ENCODE peak calls at places on chromosomes 4 and X, in four cellular contexts. C, R, T and F are unnamed samples.

GRCh38 chr4:138182838-138183426 is 59.2 kb downstream of the SLC7A11 start:
- DNase-seq in C (no peak), R (peak; percentile 15), T (peak; percentile 54), F (peak; percentile 82)

GRCh38 chr4:3372933-3373465 is 68.8 kb upstream of the HGFAC start:
- DNase-seq in C (peak; percentile 44), R (no peak), T (no peak), F (no peak)

GRCh38 chr4:87209696-87210095 is 10.7 kb downstream of the KLHL8 start:
- DNase-seq in C (no peak), R (peak; percentile 36), T (peak; percentile 19), F (no peak)

GRCh38 chr4:7964459-7964858 is 24.8 kb upstream of the AFAP1 start:
- DNase-seq in C (no peak), R (no peak), T (no peak), F (no peak)

GRCh38 chr4:8410641-8411271 is 29.8 kb downstream of the ACOX3 start:
- DNase-seq in C (no peak), R (no peak), T (peak; percentile 60), F (peak; percentile 62)

GRCh38 chr4:140308366-140309123 is 64.9 kb upstream of the SCOC start:
- DNase-seq in C (no peak), R (no peak), T (peak; percentile 77), F (peak; percentile 85)

GRCh38 chr4:79626102-79626501 is 218.1 kb upstream of the GK2 start:
- DNase-seq in C (no peak), R (no peak), T (no peak), F (no peak)

GRCh38 chr4:171896426-171896825 is 83.2 kb downstream of the GALNTL6 start:
- DNase-seq in C (no peak), R (no peak), T (no peak), F (no peak)

GRCh38 chr4:11635336-11635735 is 206.6 kb upstream of the HS3ST1 start:
- DNase-seq in C (no peak), R (no peak), T (no peak), F (peak; percentile 55)

GRCh38 chr4:5785806-5786680 is 75.0 kb downstream of the EVC start:
- DNase-seq in C (peak; percentile 0), R (no peak), T (peak; percentile 38), F (peak; percentile 89)

GRCh38 chr4:1895971-1896657 is 24.9 kb downstream of the NSD2 start:
- DNase-seq in C (no peak), R (no peak), T (no peak), F (no peak)

GRCh38 chr4:11469900-11470708 is 41.4 kb upstream of the HS3ST1 start:
- DNase-seq in C (no peak), R (peak; percentile 21), T (no peak), F (no peak)

GRCh38 chr4:123649644-123650356 is 253.2 kb downstream of the SPRY1 start:
- DNase-seq in C (no peak), R (no peak), T (peak; percentile 38), F (peak; percentile 96)

GRCh38 chrX:136168929-136169735 is 21.8 kb downstream of the FHL1 start:
- DNase-seq in C (no peak), R (no peak), T (peak; percentile 89), F (peak; percentile 91)

GRCh38 chr4:170226288-170226687 is 136.5 kb upstream of the AADAT start:
- DNase-seq in C (no peak), R (no peak), T (no peak), F (no peak)

GRCh38 chrX:17553451-17553850 is 178.5 kb downstream of the NHS start:
- DNase-seq in C (peak; percentile 21), R (no peak), T (peak; percentile 55), F (peak; percentile 47)

GRCh38 chr4:143558823-143559756 is 45.6 kb downstream of the SMARCA5 start:
- DNase-seq in C (peak; percentile 80), R (peak; percentile 83), T (peak; percentile 76), F (peak; percentile 72)

GRCh38 chrX:12956704-12957541 is 18.0 kb upstream of the TMSB4X start:
- DNase-seq in C (no peak), R (peak; percentile 67), T (peak; percentile 10), F (peak; percentile 52)

GRCh38 chr4:22071749-22072148 is 123.2 kb upstream of the KCNIP4 start:
- DNase-seq in C (no peak), R (peak; percentile 11), T (no peak), F (no peak)

GRCh38 chrX:101659601-101660063 is at the start of gene ARMCX2:
- DNase-seq in C (no peak), R (peak; percentile 66), T (peak; percentile 74), F (peak; percentile 80)

GRCh38 chr4:169823685-169824084 is 65.9 kb upstream of the HPF1 start:
- DNase-seq in C (no peak), R (peak; percentile 43), T (peak; percentile 62), F (peak; percentile 71)

GRCh38 chr4:27088491-27088890 is 227.8 kb downstream of the STIM2 start:
- DNase-seq in C (no peak), R (no peak), T (no peak), F (no peak)

GRCh38 chr4:180923476-180923875 is 1319.7 kb upstream of the TENM3 start:
- DNase-seq in C (no peak), R (no peak), T (peak; percentile 55), F (peak; percentile 92)

GRCh38 chrX:131572372-131573014 is 28.6 kb downstream of the OR13H1 start:
- DNase-seq in C (no peak), R (no peak), T (no peak), F (no peak)

GRCh38 chr4:11397146-11397545 is 31.5 kb downstream of the HS3ST1 start:
- DNase-seq in C (no peak), R (no peak), T (no peak), F (no peak)

GRCh38 chrX:48890296-48890925 is 7.2 kb downstream of the TIMM17B start:
- DNase-seq in C (no peak), R (no peak), T (no peak), F (no peak)

GRCh38 chr4:25948051-25948450 is 34.0 kb downstream of the SMIM20 start:
- DNase-seq in C (no peak), R (no peak), T (no peak), F (no peak)

GRCh38 chrX:150365953-150366911 is 3.1 kb downstream of the MAMLD1 start:
- DNase-seq in C (no peak), R (no peak), T (no peak), F (peak; percentile 70)

GRCh38 chrX:33725556-33726232 is 406.4 kb downstream of the FAM47A start:
- DNase-seq in C (no peak), R (no peak), T (no peak), F (peak; percentile 0)

GRCh38 chr4:176988226-176988625 is 195.5 kb upstream of the VEGFC start:
- DNase-seq in C (no peak), R (no peak), T (peak; percentile 93), F (peak; percentile 73)

GRCh38 chr4:94534401-94535312 is 82.9 kb downstream of the PDLIM5 start:
- DNase-seq in C (no peak), R (peak; percentile 30), T (no peak), F (no peak)

GRCh38 chr4:13543648-13544555 is at the start of gene NKX3-2:
- DNase-seq in C (peak; percentile 62), R (peak; percentile 41), T (no peak), F (peak; percentile 51)

GRCh38 chr4:158299459-158300007 is 89.2 kb downstream of the TMEM144 start:
- DNase-seq in C (no peak), R (no peak), T (no peak), F (no peak)

GRCh38 chr4:3190549-3190948 is 58.4 kb upstream of the MSANTD1 start:
- DNase-seq in C (no peak), R (no peak), T (no peak), F (no peak)